ENCODE peak calls at places on chromosomes 16 and 17, in six cellular contexts. K is memory B cell; T is HFF-Myc; H is stimulated activated CD8-positive, alpha-beta memory T cell treated with anti-CD3 and anti-CD28 coated beads, Interleukin-7, amount 100 ng/mL, for 1 hour; Q is stimulated activated CD4-positive, alpha-beta T cell treated with anti-CD3 and anti-CD28 coated beads, Interleukin-4, amount 100 ng/mL, for 1 hour; W is AG09309. P is an unnamed sample.
A peak's percentile ranks its signal among the peaks of the same experiment; 100 is the strongest.

GRCh38 chr16:27470567-27471431 is 68.8 kb downstream of the IL21R start:
- DNase-seq in W (no peak), K (no peak), H (no peak), T (peak; percentile 44), Q (no peak), P (peak; percentile 73)

GRCh38 chr16:84117482-84117843 is 721 bp upstream of the MBTPS1 start:
- DNase-seq in T (no peak), H (no peak), Q (peak; percentile 46), K (no peak), W (no peak), P (peak; percentile 43)

GRCh38 chr17:1315891-1316403 is 36.5 kb downstream of the TRARG1 start:
- DNase-seq in Q (no peak), T (no peak), H (no peak), K (no peak), W (no peak), P (no peak)

GRCh38 chr16:74837056-74837455 is 62.4 kb upstream of the FA2H start:
- DNase-seq in Q (no peak), H (no peak), W (no peak), K (no peak), T (no peak), P (no peak)

GRCh38 chr16:2586241-2586640 is 48.4 kb downstream of the PDPK1 start:
- DNase-seq in H (no peak), W (no peak), K (no peak), T (no peak), Q (peak; percentile 19), P (peak; percentile 52)

GRCh38 chr16:23182675-23183485 is at the start of gene SCNN1G:
- DNase-seq in H (no peak), W (no peak), T (no peak), K (peak; percentile 35), Q (no peak), P (no peak)

GRCh38 chr16:67860589-67861398 is 12.1 kb upstream of the EDC4 start:
- DNase-seq in H (no peak), T (no peak), K (no peak), W (no peak), Q (no peak), P (no peak)

GRCh38 chr17:45231481-45232116 is 9.9 kb downstream of the FMNL1 start:
- DNase-seq in T (no peak), K (no peak), W (no peak), Q (peak; percentile 32), H (no peak), P (peak; percentile 77)

GRCh38 chr17:58264407-58265103 is 16.2 kb downstream of the MPO start:
- DNase-seq in Q (no peak), H (no peak), W (no peak), K (no peak), T (no peak), P (no peak)

GRCh38 chr17:9918804-9919352 is 13.8 kb upstream of the RCVRN start:
- DNase-seq in K (no peak), H (no peak), W (no peak), Q (no peak), T (no peak), P (no peak)

GRCh38 chr17:39461911-39462641 is 790 bp downstream of the CDK12 start:
- DNase-seq in Q (peak; percentile 70), T (no peak), K (no peak), W (no peak), H (no peak), P (peak; percentile 81)

GRCh38 chr17:32266389-32267269 is 997 bp downstream of the RHBDL3 start:
- DNase-seq in K (peak; percentile 39), H (no peak), W (no peak), T (no peak), Q (peak; percentile 23), P (peak; percentile 57)

GRCh38 chr17:11097121-11097520 is 143.9 kb upstream of the SHISA6 start:
- DNase-seq in T (no peak), W (no peak), Q (no peak), H (no peak), K (no peak), P (no peak)